ENCODE peak calls at places on chromosomes 3 and 15, in ten cellular contexts. X is HepG2, G is GM12878, R is HCT116, Y is sigmoid colon, J is suprapubic skin, Q is transverse colon, C is GM23338, F is spleen, O is vagina. L is an unnamed sample. For H3K36me3, the result is how much of the 10 kb centered on the place peaks cover.

GRCh38 chr3:10533731-10534011 is 28.3 kb upstream of the ATP2B2 start:
- DNase-seq in X (no peak), G (no peak), R (no peak), Y (no peak), J (peak), Q (no peak), C (no peak), F (no peak), O (no peak), L (no peak)

GRCh38 chr3:169161011-169161410 is 502.5 kb downstream of the MECOM start:
- DNase-seq in X (no peak), G (no peak), R (no peak), Y (no peak), J (no peak), Q (no peak), C (no peak), F (no peak), O (no peak), L (no peak)

GRCh38 chr15:79310985-79311900 is at the start of gene TMED3:
- DNase-seq in X (peak), G (peak), R (peak), Y (peak), J (no peak), Q (peak), C (peak), F (peak), O (no peak), L (peak)

GRCh38 chr15:45637552-45638033 is 2.8 kb downstream of the SQOR start:
- DNase-seq in X (peak), G (peak), R (no peak), Y (peak), J (no peak), Q (peak), C (no peak), F (no peak), O (no peak), L (no peak)

GRCh38 chr3:43692971-43693370 is 2.2 kb downstream of the ABHD5 start:
- DNase-seq in X (no peak), G (no peak), R (no peak), Y (no peak), J (no peak), Q (no peak), C (no peak), F (no peak), O (no peak), L (no peak)

GRCh38 chr3:9732753-9733115 is 1.2 kb downstream of the BRPF1 start:
- DNase-seq in X (no peak), G (no peak), R (no peak), Y (no peak), J (no peak), Q (no peak), C (peak), F (no peak), O (no peak), L (no peak)

GRCh38 chr15:33083232-33084006 is 111.1 kb downstream of the FMN1 start:
- DNase-seq in X (no peak), G (no peak), R (peak), Y (no peak), J (no peak), Q (no peak), C (peak), F (no peak), O (no peak), L (no peak)

GRCh38 chr3:197219627-197220026 is 78.8 kb downstream of the DLG1 start:
- DNase-seq in X (no peak), G (no peak), R (no peak), Y (no peak), J (no peak), Q (no peak), C (peak), F (no peak), O (no peak), L (no peak)

GRCh38 chr3:53802256-53802880 is 43.9 kb downstream of the CHDH start:
- DNase-seq in X (no peak), G (no peak), R (no peak), Y (peak), J (no peak), Q (no peak), C (no peak), F (peak), O (no peak), L (no peak)

GRCh38 chr3:42256135-42256819 is 9.7 kb downstream of the CCK start:
- DNase-seq in X (no peak), G (no peak), R (peak), Y (no peak), J (no peak), Q (no peak), C (no peak), F (no peak), O (no peak), L (no peak)

GRCh38 chr15:51076142-51076897 is 18.4 kb downstream of the TNFAIP8L3 start:
- DNase-seq in X (no peak), G (no peak), R (no peak), Y (no peak), J (no peak), Q (no peak), C (no peak), F (no peak), O (no peak), L (no peak)

GRCh38 chr15:72285927-72286516 is 13.7 kb upstream of the PARP6 start:
- DNase-seq in X (peak), G (no peak), R (peak), Y (no peak), J (no peak), Q (peak), C (peak), F (no peak), O (no peak), L (no peak)

GRCh38 chr3:62103531-62103930 is 269.8 kb downstream of the FEZF2 start:
- DNase-seq in X (no peak), G (no peak), R (no peak), Y (no peak), J (no peak), Q (no peak), C (no peak), F (no peak), O (no peak), L (no peak)

GRCh38 chr3:127853681-127854080 is 31.4 kb upstream of the MGLL start:
- DNase-seq in X (peak), G (no peak), R (no peak), Y (no peak), J (no peak), Q (peak), C (peak), F (no peak), O (no peak), L (no peak)

GRCh38 chr15:52021128-52021671 is 2.2 kb downstream of the MAPK6 start:
- DNase-seq in X (peak), G (no peak), R (peak), Y (peak), J (no peak), Q (peak), C (peak), F (no peak), O (no peak), L (no peak)

GRCh38 chr15:47409601-47410000 is 307.7 kb upstream of the SEMA6D start:
- DNase-seq in X (no peak), G (no peak), R (no peak), Y (no peak), J (no peak), Q (no peak), C (no peak), F (no peak), O (no peak), L (no peak)

GRCh38 chr15:92597548-92597947 is 58.0 kb downstream of the FAM174B start:
- DNase-seq in X (no peak), G (no peak), R (no peak), Y (no peak), J (no peak), Q (no peak), C (no peak), F (no peak), O (no peak), L (no peak)

GRCh38 chr3:30141178-30141581 is 465.2 kb upstream of the TGFBR2 start:
- DNase-seq in X (no peak), G (no peak), R (no peak), Y (no peak), J (no peak), Q (no peak), C (no peak), F (no peak), O (no peak), L (no peak)

GRCh38 chr15:63851431-63851830 is 17.7 kb upstream of the HERC1 start:
- DNase-seq in X (no peak), G (no peak), R (no peak), Y (no peak), J (no peak), Q (no peak), C (no peak), F (no peak), O (no peak), L (no peak)

GRCh38 chr3:23046536-23046935 is 156.6 kb upstream of the UBE2E2 start:
- DNase-seq in X (no peak), G (no peak), R (no peak), Y (no peak), J (no peak), Q (no peak), C (no peak), F (no peak), O (no peak), L (no peak)

GRCh38 chr3:42668793-42669217 is 15.3 kb downstream of the ZBTB47 start:
- DNase-seq in X (no peak), G (no peak), R (no peak), Y (peak), J (no peak), Q (no peak), C (no peak), F (no peak), O (no peak), L (no peak)

GRCh38 chr3:161251716-161252115 is 30.6 kb downstream of the NMD3 start:
- DNase-seq in X (no peak), G (no peak), R (no peak), Y (no peak), J (no peak), Q (no peak), C (no peak), F (no peak), O (no peak), L (no peak)

GRCh38 chr3:45800611-45801010 is 4.3 kb upstream of the SLC6A20 start:
- DNase-seq in X (no peak), G (no peak), R (no peak), Y (no peak), J (no peak), Q (peak), C (no peak), F (no peak), O (peak), L (no peak)

GRCh38 chr3:58116161-58116955 is 94.4 kb downstream of the DNASE1L3 start:
- DNase-seq in X (no peak), G (peak), R (no peak), Y (no peak), J (no peak), Q (no peak), C (no peak), F (peak), O (no peak), L (no peak)

GRCh38 chr3:58111513-58112184 is 99.1 kb downstream of the DNASE1L3 start:
- DNase-seq in X (peak), G (peak), R (no peak), Y (no peak), J (no peak), Q (peak), C (no peak), F (no peak), O (no peak), L (peak)

GRCh38 chr3:58109752-58110151 is 101.0 kb downstream of the DNASE1L3 start:
- DNase-seq in X (no peak), G (no peak), R (no peak), Y (no peak), J (no peak), Q (no peak), C (no peak), F (no peak), O (no peak), L (no peak)

GRCh38 chr3:58107597-58107996 is 99.4 kb downstream of the FLNB start:
- DNase-seq in X (no peak), G (no peak), R (no peak), Y (no peak), J (no peak), Q (no peak), C (no peak), F (no peak), O (no peak), L (no peak)

DNA sequence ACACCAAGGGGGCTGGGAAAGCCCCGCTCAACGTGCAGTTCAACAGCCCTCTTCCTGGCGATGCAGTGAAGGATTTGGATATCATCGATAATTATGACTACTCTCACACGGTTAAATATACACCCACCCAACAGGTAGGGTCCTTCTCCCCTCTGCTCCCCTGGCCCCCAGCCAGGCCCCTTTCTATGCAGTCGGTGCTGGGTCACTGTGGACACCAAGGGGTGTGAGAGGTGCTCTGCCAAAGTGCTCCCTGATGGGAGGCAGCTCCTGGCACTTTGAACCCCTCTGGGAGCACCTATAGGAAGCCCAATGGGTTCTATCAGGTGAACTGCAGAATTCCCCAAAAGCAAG is 98.6 kb downstream of the DNASE1L3 start:
- DNase-seq in X (no peak), G (no peak), R (no peak), Y (no peak), J (no peak), Q (no peak), C (no peak), F (no peak), O (no peak), L (no peak)
- H3K36me3 ChIP-seq in X (half or more), G (under half), R (under half), Y (half or more), J (half or more), Q (under half), C (half or more), F (half or more), O (under half), L (under half)

GRCh38 chr3:123130079-123130726 is 63.4 kb downstream of the PDIA5 start:
- DNase-seq in X (no peak), G (no peak), R (no peak), Y (no peak), J (no peak), Q (peak), C (no peak), F (peak), O (no peak), L (no peak)

GRCh38 chr3:123138819-123139517 is 62.8 kb upstream of the SEC22A start:
- DNase-seq in X (no peak), G (no peak), R (no peak), Y (no peak), J (no peak), Q (peak), C (no peak), F (peak), O (no peak), L (no peak)

GRCh38 chr3:123129532-123129931 is 62.7 kb downstream of the PDIA5 start:
- DNase-seq in X (no peak), G (no peak), R (no peak), Y (no peak), J (no peak), Q (no peak), C (no peak), F (peak), O (no peak), L (no peak)

GRCh38 chr3:123137001-123137400 is 64.7 kb upstream of the SEC22A start:
- DNase-seq in X (no peak), G (no peak), R (no peak), Y (no peak), J (no peak), Q (no peak), C (no peak), F (no peak), O (no peak), L (no peak)

GRCh38 chr3:123134671-123135070 is 67.1 kb upstream of the SEC22A start:
- DNase-seq in X (no peak), G (no peak), R (no peak), Y (no peak), J (no peak), Q (no peak), C (no peak), F (peak), O (no peak), L (no peak)
- TF ChIP-seq POLR2AphosphoS5 in X (no peak), G (no peak), R (no peak), Y (no peak), J (no peak), Q (no peak), C (no peak), F (no peak), O (no peak), L (no peak)

DNA sequence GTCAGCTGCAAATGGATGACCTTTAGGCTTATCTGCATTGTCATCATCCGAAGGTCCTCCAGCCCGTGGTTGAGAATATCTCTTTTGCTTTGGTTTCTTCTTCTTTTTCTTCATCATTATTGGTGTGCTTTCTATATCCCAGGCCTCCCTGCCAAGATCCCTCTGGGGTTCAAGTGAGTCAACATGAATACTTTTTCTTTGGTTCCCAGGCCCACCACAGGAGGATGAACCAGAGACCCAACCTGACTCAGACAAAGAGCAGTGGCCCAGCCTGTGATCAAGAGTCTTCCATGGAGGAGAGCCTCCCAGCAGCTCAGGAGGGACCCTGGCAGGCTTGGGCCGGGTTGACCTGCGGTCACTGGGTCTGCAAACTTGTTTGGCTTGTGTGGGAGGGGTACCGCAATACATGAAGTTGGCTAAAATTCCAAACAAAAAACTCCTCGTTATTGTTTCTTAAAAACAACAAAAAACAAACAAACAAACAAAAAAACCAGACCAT is 104.2 kb downstream of the MAP4 start:
- DNase-seq in X (no peak), G (no peak), R (no peak), Y (no peak), J (no peak), Q (no peak), C (no peak), F (no peak), O (no peak), L (no peak)
- H3K36me3 ChIP-seq in X (half or more), G (under half), R (under half), Y (under half), J (half or more), Q (under half), C (under half), F (half or more), O (half or more), L (under half)

GRCh38 chr3:141469712-141470111 is 17.1 kb upstream of the RASA2 start:
- DNase-seq in X (no peak), G (no peak), R (no peak), Y (no peak), J (no peak), Q (no peak), C (no peak), F (no peak), O (no peak), L (no peak)

GRCh38 chr3:141465221-141465620 is 21.6 kb upstream of the RASA2 start:
- DNase-seq in X (no peak), G (no peak), R (no peak), Y (no peak), J (no peak), Q (no peak), C (no peak), F (no peak), O (no peak), L (no peak)

GRCh38 chr3:141471160-141471559 is 15.7 kb upstream of the RASA2 start:
- DNase-seq in X (peak), G (no peak), R (no peak), Y (no peak), J (no peak), Q (no peak), C (no peak), F (no peak), O (no peak), L (no peak)

GRCh38 chr3:141462176-141462859 is 24.5 kb upstream of the RASA2 start:
- DNase-seq in X (no peak), G (no peak), R (no peak), Y (no peak), J (no peak), Q (no peak), C (no peak), F (no peak), O (no peak), L (no peak)

GRCh38 chr3:141466633-141467169 is 20.1 kb upstream of the RASA2 start:
- DNase-seq in X (no peak), G (no peak), R (no peak), Y (no peak), J (no peak), Q (no peak), C (no peak), F (no peak), O (no peak), L (no peak)
- TF ChIP-seq POLR2AphosphoS5 in X (no peak), G (no peak), R (no peak), Y (no peak), J (no peak), Q (no peak), C (no peak), F (no peak), O (no peak), L (no peak)

DNA sequence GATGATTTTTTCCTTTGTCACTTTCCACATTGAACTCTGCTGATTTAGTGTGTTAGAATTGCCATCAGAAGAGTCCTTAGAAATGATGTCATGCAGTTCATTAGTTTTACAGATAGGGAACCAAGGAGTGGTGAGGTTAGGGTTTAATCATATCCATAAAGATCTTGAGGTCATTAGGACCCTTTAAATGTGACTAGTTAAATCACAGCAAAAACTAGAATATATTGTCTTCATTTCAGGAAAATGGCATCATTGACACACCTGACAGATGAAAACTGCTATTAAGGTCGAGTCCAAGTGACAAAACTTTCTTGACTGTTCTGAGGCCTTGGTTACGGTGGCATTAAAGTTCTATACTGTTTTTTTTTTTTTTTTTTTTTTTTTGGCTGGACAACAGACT is 50.5 kb downstream of the MBNL1 start:
- DNase-seq in X (no peak), G (no peak), R (no peak), Y (no peak), J (no peak), Q (no peak), C (no peak), F (no peak), O (no peak), L (no peak)
- H3K36me3 ChIP-seq in X (under half), G (under half), R (under half), Y (under half), J (under half), Q (under half), C (under half), F (under half), O (under half), L (under half)

DNA sequence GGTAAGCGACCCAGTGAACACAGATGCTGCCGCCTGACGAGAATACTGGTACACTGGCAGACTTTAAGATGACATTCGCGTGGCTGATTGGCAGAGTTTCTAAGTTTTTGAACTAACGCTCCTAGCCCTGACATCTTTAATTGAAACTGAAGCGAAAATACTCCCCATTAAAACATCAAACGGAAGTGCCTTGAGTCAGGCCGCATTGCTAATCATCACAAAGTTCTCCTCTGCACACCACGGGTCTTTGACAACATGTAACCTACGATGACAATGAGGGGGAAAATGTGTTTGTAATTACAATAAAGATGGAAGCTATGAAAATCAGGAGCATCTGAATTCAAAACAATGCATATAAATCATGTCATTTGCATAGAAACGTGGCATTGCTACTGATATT is 44.5 kb downstream of the ATP13A4 start:
- DNase-seq in X (no peak), G (no peak), R (no peak), Y (no peak), J (no peak), Q (no peak), C (no peak), F (no peak), O (no peak), L (no peak)
- TF ChIP-seq POLR2AphosphoS5 in X (no peak), G (no peak), R (no peak), Y (no peak), J (no peak), Q (no peak), C (no peak), F (no peak), O (no peak), L (no peak)

L was measured in breast epithelium.